ENCODE peak calls at places on chromosomes 12 and 14, in seven cellular contexts. Y is heart right ventricle; N is testis; M is activated CD4-positive, alpha-beta T cell treated with anti-CD3 and anti-CD28 coated beads, Interleukin-2, amount 50 U/mL, for 24 hours; I is COR-L47; Q is caudate nucleus; W is GM20000. D is an unnamed sample.

GRCh38 chr12:2353281-2353680 is 300.5 kb downstream of the CACNA1C start:
- DNase-seq in Y (no peak), N (no peak), M (no peak), I (no peak), Q (no peak), W (no peak), D (no peak)

GRCh38 chr12:108560752-108561719 is at the start of gene SART3:
- DNase-seq in Y (peak; percentile 86), N (peak; percentile 86), M (peak; percentile 74), I (peak; percentile 86), Q (peak; percentile 79), W (peak; percentile 79), D (peak; percentile 93)

GRCh38 chr12:8554451-8555195 is 13.9 kb upstream of the CLEC4E start:
- DNase-seq in Y (no peak), N (no peak), M (no peak), I (no peak), Q (no peak), W (no peak), D (no peak)

GRCh38 chr12:24596768-24597388 is 352.0 kb downstream of the BCAT1 start:
- DNase-seq in Y (no peak), N (no peak), M (no peak), I (no peak), Q (no peak), W (peak; percentile 17), D (peak; percentile 15)

GRCh38 chr14:63361790-63362189 is 43.1 kb upstream of the GPHB5 start:
- DNase-seq in Y (no peak), N (no peak), M (no peak), I (peak; percentile 45), Q (no peak), W (peak; percentile 7), D (no peak)

GRCh38 chr12:27651201-27651600 is 45.0 kb upstream of the REP15 start:
- DNase-seq in Y (no peak), N (no peak), M (no peak), I (no peak), Q (no peak), W (no peak), D (no peak)

GRCh38 chr12:52828156-52829090 is 5.7 kb downstream of the KRT79 start:
- DNase-seq in Y (no peak), N (no peak), M (no peak), I (no peak), Q (no peak), W (no peak), D (no peak)

GRCh38 chr12:124567035-124567672 is at the start of gene NCOR2:
- DNase-seq in Y (no peak), N (no peak), M (peak; percentile 16), I (no peak), Q (peak; percentile 36), W (peak; percentile 84), D (no peak)

GRCh38 chr14:65748796-65749195 is 336.3 kb downstream of the FUT8 start:
- DNase-seq in Y (no peak), N (no peak), M (no peak), I (no peak), Q (no peak), W (no peak), D (no peak)

GRCh38 chr12:6122211-6122610 is 2.3 kb downstream of the VWF start:
- DNase-seq in Y (no peak), N (peak; percentile 0), M (no peak), I (no peak), Q (no peak), W (no peak), D (no peak)

GRCh38 chr14:86915416-86915815 is 1077.6 kb downstream of the GALC start:
- DNase-seq in Y (no peak), N (no peak), M (no peak), I (no peak), Q (no peak), W (no peak), D (no peak)

GRCh38 chr12:68915055-68915454 is 17.9 kb downstream of the CPM start:
- DNase-seq in Y (no peak), N (no peak), M (no peak), I (no peak), Q (no peak), W (no peak), D (no peak)

GRCh38 chr12:91883811-91884210 is 261.8 kb downstream of the BTG1 start:
- DNase-seq in Y (no peak), N (no peak), M (no peak), I (no peak), Q (no peak), W (no peak), D (no peak)

GRCh38 chr12:93061414-93062099 is 132.5 kb upstream of the EEA1 start:
- DNase-seq in Y (peak; percentile 60), N (no peak), M (no peak), I (no peak), Q (peak; percentile 42), W (no peak), D (no peak)

GRCh38 chr12:91563011-91563410 is 380.4 kb upstream of the DCN start:
- DNase-seq in Y (no peak), N (no peak), M (no peak), I (no peak), Q (no peak), W (no peak), D (no peak)

GRCh38 chr12:107404981-107405380 is 280.6 kb upstream of the PWP1 start:
- DNase-seq in Y (no peak), N (peak; percentile 41), M (peak; percentile 8), I (peak; percentile 36), Q (no peak), W (peak; percentile 20), D (peak; percentile 82)

GRCh38 chr12:58364389-58365086 is 423.2 kb downstream of the ATP23 start:
- DNase-seq in Y (no peak), N (no peak), M (no peak), I (no peak), Q (no peak), W (no peak), D (peak; percentile 77)

GRCh38 chr12:93638095-93638494 is 39.1 kb upstream of the CRADD start:
- DNase-seq in Y (no peak), N (no peak), M (no peak), I (no peak), Q (no peak), W (no peak), D (no peak)

GRCh38 chr14:29454026-29454693 is 473.5 kb downstream of the PRKD1 start:
- DNase-seq in Y (no peak), N (no peak), M (no peak), I (no peak), Q (no peak), W (no peak), D (no peak)

GRCh38 chr12:89721291-89721987 is 12.8 kb upstream of the ATP2B1 start:
- DNase-seq in Y (no peak), N (no peak), M (no peak), I (no peak), Q (no peak), W (peak; percentile 49), D (no peak)

GRCh38 chr14:99122521-99123125 is 149.4 kb downstream of the BCL11B start:
- DNase-seq in Y (peak; percentile 1), N (no peak), M (no peak), I (no peak), Q (no peak), W (no peak), D (no peak)

GRCh38 chr14:74861734-74862090 is 14.2 kb downstream of the PROX2 start:
- DNase-seq in Y (no peak), N (no peak), M (no peak), I (no peak), Q (no peak), W (no peak), D (no peak)

GRCh38 chr14:99633913-99634312 is 11.0 kb upstream of the HHIPL1 start:
- DNase-seq in Y (no peak), N (no peak), M (no peak), I (no peak), Q (no peak), W (no peak), D (no peak)

GRCh38 chr14:93220509-93220908 is 13.5 kb downstream of the UBR7 start:
- DNase-seq in Y (no peak), N (no peak), M (no peak), I (no peak), Q (no peak), W (no peak), D (no peak)

GRCh38 chr12:57724003-57724935 is 14.3 kb downstream of the AGAP2 start:
- DNase-seq in Y (no peak), N (no peak), M (no peak), I (no peak), Q (no peak), W (peak; percentile 32), D (no peak)

GRCh38 chr12:78403681-78404080 is 460.9 kb upstream of the SYT1 start:
- DNase-seq in Y (no peak), N (no peak), M (no peak), I (no peak), Q (no peak), W (no peak), D (no peak)

GRCh38 chr12:116832353-116832752 is 48.9 kb downstream of the HRK start:
- DNase-seq in Y (no peak), N (no peak), M (no peak), I (no peak), Q (no peak), W (no peak), D (no peak)

GRCh38 chr12:26195641-26196423 is 459 bp downstream of the SSPN start:
- DNase-seq in Y (peak; percentile 51), N (peak; percentile 69), M (no peak), I (no peak), Q (peak; percentile 68), W (peak; percentile 41), D (peak; percentile 7)

GRCh38 chr12:42213954-42214426 is 24.1 kb downstream of the YAF2 start:
- DNase-seq in Y (peak; percentile 56), N (peak; percentile 80), M (no peak), I (no peak), Q (no peak), W (no peak), D (no peak)

GRCh38 chr14:47040490-47040889 is 388.9 kb upstream of the RPL10L start:
- DNase-seq in Y (no peak), N (peak; percentile 17), M (no peak), I (no peak), Q (no peak), W (no peak), D (peak; percentile 31)

GRCh38 chr14:104249706-104250105 is 111.3 kb downstream of the KIF26A start:
- DNase-seq in Y (no peak), N (no peak), M (no peak), I (no peak), Q (no peak), W (no peak), D (no peak)

D was measured in A549.